ENCODE peak calls at places on chromosomes 16 and 17, in six cellular contexts. R is GM13976; E is stimulated activated CD8-positive, alpha-beta memory T cell treated with anti-CD3 and anti-CD28 coated beads, Interleukin-15, amount 100 ng/mL, for 24 hours; F is RPMI7951; T is activated CD4-positive, alpha-beta T cell treated with anti-CD3 and anti-CD28 coated beads for 4 hours; B is hypothalamus. L is an unnamed sample.

GRCh38 chr16:67869653-67870052 is 3.2 kb upstream of the EDC4 start:
- DNase-seq in R (no peak), E (no peak), F (no peak), T (no peak), B (no peak), L (no peak)

GRCh38 chr16:1964046-1964505 is 550 bp downstream of the RPS2 start:
- DNase-seq in R (no peak), E (peak), F (peak), T (peak), B (no peak), L (peak)

GRCh38 chr17:45273551-45273957 is 11.7 kb upstream of the SPATA32 start:
- DNase-seq in R (no peak), E (no peak), F (no peak), T (no peak), B (no peak), L (no peak)

GRCh38 chr17:32520737-32521399 is 34.1 kb downstream of the CDK5R1 start:
- DNase-seq in R (no peak), E (no peak), F (no peak), T (no peak), B (no peak), L (no peak)

GRCh38 chr17:30831257-30831656 is 509 bp upstream of the ATAD5 start:
- DNase-seq in R (peak), E (no peak), F (peak), T (no peak), B (no peak), L (no peak)

GRCh38 chr16:72049110-72049509 is 5.2 kb upstream of the HP start:
- DNase-seq in R (no peak), E (no peak), F (no peak), T (no peak), B (no peak), L (no peak)

GRCh38 chr17:411416-412120 is 59.0 kb upstream of the RPH3AL start:
- DNase-seq in R (no peak), E (no peak), F (no peak), T (no peak), B (no peak), L (no peak)

GRCh38 chr16:83253526-83253925 is 554.3 kb upstream of the HSBP1 start:
- DNase-seq in R (no peak), E (no peak), F (no peak), T (no peak), B (no peak), L (no peak)

GRCh38 chr16:84699712-84700517 is at the start of gene USP10:
- DNase-seq in R (peak), E (peak), F (peak), T (peak), B (peak), L (peak)

GRCh38 chr17:76643553-76644148 is at the start of gene ST6GALNAC1:
- DNase-seq in R (no peak), E (no peak), F (no peak), T (peak), B (no peak), L (peak)

GRCh38 chr17:18920911-18921441 is 31.0 kb upstream of the SLC5A10 start:
- DNase-seq in R (no peak), E (no peak), F (peak), T (no peak), B (no peak), L (no peak)

GRCh38 chr17:2282297-2282873 is 21.2 kb downstream of the SMG6 start:
- DNase-seq in R (peak), E (no peak), F (peak), T (no peak), B (no peak), L (no peak)

L was measured in stimulated activated naive CD4-positive, alpha-beta T cell treated with Interleukin-2 at 50 U/mL for 16 hours.